ENCODE peak calls at places on chromosomes 6 and 20, in seven cellular contexts. One of them, this sample, is unnamed.

GRCh38 chr20:10002871-10003270 is 31.9 kb upstream of the ANKEF1 start:
- DNase-seq in ovary: no peak
- DNase-seq in H54: no peak
- DNase-seq in tibial nerve: no peak
- DNase-seq in heart left ventricle: no peak
- DNase-seq in stomach: no peak
- DNase-seq in transverse colon: no peak
- DNase-seq in this sample: no peak

GRCh38 chr20:61728786-61729365 is 336.8 kb downstream of the TAF4 start:
- DNase-seq in ovary: no peak
- DNase-seq in H54: no peak
- DNase-seq in tibial nerve: no peak
- DNase-seq in heart left ventricle: no peak
- DNase-seq in stomach: no peak
- DNase-seq in transverse colon: no peak
- DNase-seq in this sample: no peak

GRCh38 chr6:6191909-6192308 is 128.6 kb downstream of the F13A1 start:
- DNase-seq in ovary: no peak
- DNase-seq in H54: no peak
- DNase-seq in tibial nerve: no peak
- DNase-seq in heart left ventricle: no peak
- DNase-seq in stomach: no peak
- DNase-seq in transverse colon: no peak
- DNase-seq in this sample: no peak

GRCh38 chr6:170186006-170186908 is 104.6 kb downstream of the DLL1 start:
- DNase-seq in ovary: no peak
- DNase-seq in H54: no peak
- DNase-seq in tibial nerve: peak; percentile 1
- DNase-seq in heart left ventricle: no peak
- DNase-seq in stomach: no peak
- DNase-seq in transverse colon: no peak
- DNase-seq in this sample: no peak

GRCh38 chr6:142871910-142872331 is 73.1 kb downstream of the HIVEP2 start:
- DNase-seq in ovary: no peak
- DNase-seq in H54: peak; percentile 15
- DNase-seq in tibial nerve: peak; percentile 36
- DNase-seq in heart left ventricle: peak; percentile 47
- DNase-seq in stomach: no peak
- DNase-seq in transverse colon: peak; percentile 59
- DNase-seq in this sample: no peak

GRCh38 chr6:105488521-105489212 is 85.8 kb upstream of the PREP start:
- DNase-seq in ovary: no peak
- DNase-seq in H54: no peak
- DNase-seq in tibial nerve: no peak
- DNase-seq in heart left ventricle: peak; percentile 31
- DNase-seq in stomach: no peak
- DNase-seq in transverse colon: no peak
- DNase-seq in this sample: no peak

GRCh38 chr20:57330998-57331397 is 1.4 kb downstream of the SPO11 start:
- DNase-seq in ovary: no peak
- DNase-seq in H54: no peak
- DNase-seq in tibial nerve: no peak
- DNase-seq in heart left ventricle: no peak
- DNase-seq in stomach: no peak
- DNase-seq in transverse colon: no peak
- DNase-seq in this sample: no peak

GRCh38 chr6:34858681-34859080 is 29.2 kb downstream of the TAF11 start:
- DNase-seq in ovary: no peak
- DNase-seq in H54: no peak
- DNase-seq in tibial nerve: no peak
- DNase-seq in heart left ventricle: no peak
- DNase-seq in stomach: no peak
- DNase-seq in transverse colon: no peak
- DNase-seq in this sample: no peak

GRCh38 chr6:6973721-6974120 is 134.0 kb upstream of the RREB1 start:
- DNase-seq in ovary: no peak
- DNase-seq in H54: no peak
- DNase-seq in tibial nerve: no peak
- DNase-seq in heart left ventricle: no peak
- DNase-seq in stomach: no peak
- DNase-seq in transverse colon: no peak
- DNase-seq in this sample: no peak

GRCh38 chr6:35474978-35475570 is 6.9 kb downstream of the RPL10A start:
- DNase-seq in ovary: no peak
- DNase-seq in H54: no peak
- DNase-seq in tibial nerve: no peak
- DNase-seq in heart left ventricle: no peak
- DNase-seq in stomach: no peak
- DNase-seq in transverse colon: no peak
- DNase-seq in this sample: no peak

GRCh38 chr20:57259179-57260021 is 7.0 kb downstream of the BMP7 start:
- DNase-seq in ovary: no peak
- DNase-seq in H54: no peak
- DNase-seq in tibial nerve: no peak
- DNase-seq in heart left ventricle: no peak
- DNase-seq in stomach: no peak
- DNase-seq in transverse colon: no peak
- DNase-seq in this sample: no peak

GRCh38 chr6:31614674-31615578 is at the start of gene AIF1:
- DNase-seq in ovary: no peak
- DNase-seq in H54: no peak
- DNase-seq in tibial nerve: no peak
- DNase-seq in heart left ventricle: no peak
- DNase-seq in stomach: no peak
- DNase-seq in transverse colon: no peak
- DNase-seq in this sample: no peak

GRCh38 chr6:31614075-31614619 is 887 bp upstream of the AIF1 start:
- DNase-seq in ovary: no peak
- DNase-seq in H54: no peak
- DNase-seq in tibial nerve: no peak
- DNase-seq in heart left ventricle: no peak
- DNase-seq in stomach: no peak
- DNase-seq in transverse colon: no peak
- DNase-seq in this sample: no peak

GRCh38 chr6:31619805-31620585 is 520 bp upstream of the PRRC2A start:
- DNase-seq in ovary: peak; percentile 97
- DNase-seq in H54: peak; percentile 93
- DNase-seq in tibial nerve: peak; percentile 96
- DNase-seq in heart left ventricle: peak; percentile 97
- DNase-seq in stomach: peak; percentile 97
- DNase-seq in transverse colon: peak; percentile 98
- DNase-seq in this sample: peak; percentile 99

GRCh38 chr6:31617010-31617409 is 2.0 kb downstream of the AIF1 start:
- DNase-seq in ovary: no peak
- DNase-seq in H54: no peak
- DNase-seq in tibial nerve: no peak
- DNase-seq in heart left ventricle: no peak
- DNase-seq in stomach: no peak
- DNase-seq in transverse colon: no peak
- DNase-seq in this sample: no peak

GRCh38 chr6:31615748-31616147 is 714 bp downstream of the AIF1 start:
- DNase-seq in ovary: no peak
- DNase-seq in H54: no peak
- DNase-seq in tibial nerve: no peak
- DNase-seq in heart left ventricle: no peak
- DNase-seq in stomach: no peak
- DNase-seq in transverse colon: no peak
- DNase-seq in this sample: no peak
- TF ChIP-seq POLR2A in ovary: no peak
- TF ChIP-seq POLR2A in H54: no peak
- TF ChIP-seq POLR2A in tibial nerve: no peak
- TF ChIP-seq POLR2A in heart left ventricle: no peak
- TF ChIP-seq POLR2A in stomach: no peak
- TF ChIP-seq POLR2A in transverse colon: no peak
- TF ChIP-seq POLR2A in this sample: no peak

GRCh38 chr6:43695967-43696291 is 8.3 kb upstream of the MRPS18A start:
- DNase-seq in ovary: no peak
- DNase-seq in H54: no peak
- DNase-seq in tibial nerve: no peak
- DNase-seq in heart left ventricle: no peak
- DNase-seq in stomach: no peak
- DNase-seq in transverse colon: no peak
- DNase-seq in this sample: no peak

GRCh38 chr6:43702522-43703440 is 15.2 kb upstream of the MRPS18A start:
- DNase-seq in ovary: peak; percentile 83
- DNase-seq in H54: peak; percentile 99
- DNase-seq in tibial nerve: peak; percentile 84
- DNase-seq in heart left ventricle: peak; percentile 94
- DNase-seq in stomach: peak; percentile 93
- DNase-seq in transverse colon: peak; percentile 93
- DNase-seq in this sample: peak; percentile 92

GRCh38 chr6:43702147-43702521 is 14.5 kb upstream of the MRPS18A start:
- DNase-seq in ovary: no peak
- DNase-seq in H54: no peak
- DNase-seq in tibial nerve: no peak
- DNase-seq in heart left ventricle: no peak
- DNase-seq in stomach: no peak
- DNase-seq in transverse colon: no peak
- DNase-seq in this sample: no peak

GRCh38 chr6:43698584-43699349 is 11.2 kb upstream of the MRPS18A start:
- DNase-seq in ovary: no peak
- DNase-seq in H54: peak; percentile 47
- DNase-seq in tibial nerve: peak; percentile 54
- DNase-seq in heart left ventricle: peak; percentile 56
- DNase-seq in stomach: peak; percentile 85
- DNase-seq in transverse colon: no peak
- DNase-seq in this sample: no peak

GRCh38 chr6:43699564-43700186 is 12.1 kb upstream of the MRPS18A start:
- DNase-seq in ovary: no peak
- DNase-seq in H54: peak; percentile 60
- DNase-seq in tibial nerve: no peak
- DNase-seq in heart left ventricle: no peak
- DNase-seq in stomach: peak; percentile 74
- DNase-seq in transverse colon: peak; percentile 69
- DNase-seq in this sample: no peak
- TF ChIP-seq POLR2A in ovary: no peak
- TF ChIP-seq POLR2A in H54: no peak
- TF ChIP-seq POLR2A in tibial nerve: no peak
- TF ChIP-seq POLR2A in heart left ventricle: no peak
- TF ChIP-seq POLR2A in stomach: no peak
- TF ChIP-seq POLR2A in transverse colon: no peak
- TF ChIP-seq POLR2A in this sample: no peak

GRCh38 chr20:50810842-50811241 is 16.0 kb downstream of the BCAS4 start:
- DNase-seq in ovary: no peak
- DNase-seq in H54: no peak
- DNase-seq in tibial nerve: no peak
- DNase-seq in heart left ventricle: no peak
- DNase-seq in stomach: no peak
- DNase-seq in transverse colon: no peak
- DNase-seq in this sample: no peak
- TF ChIP-seq POLR2A in ovary: no peak
- TF ChIP-seq POLR2A in H54: no peak
- TF ChIP-seq POLR2A in tibial nerve: no peak
- TF ChIP-seq POLR2A in heart left ventricle: no peak
- TF ChIP-seq POLR2A in stomach: no peak
- TF ChIP-seq POLR2A in transverse colon: no peak
- TF ChIP-seq POLR2A in this sample: no peak

GRCh38 chr20:39631557-39631956 is 669.4 kb downstream of the DHX35 start:
- DNase-seq in ovary: no peak
- DNase-seq in H54: no peak
- DNase-seq in tibial nerve: no peak
- DNase-seq in heart left ventricle: no peak
- DNase-seq in stomach: no peak
- DNase-seq in transverse colon: no peak
- DNase-seq in this sample: no peak

GRCh38 chr20:39623584-39624234 is 661.6 kb downstream of the DHX35 start:
- DNase-seq in ovary: peak; percentile 19
- DNase-seq in H54: no peak
- DNase-seq in tibial nerve: peak; percentile 28
- DNase-seq in heart left ventricle: no peak
- DNase-seq in stomach: no peak
- DNase-seq in transverse colon: no peak
- DNase-seq in this sample: no peak

GRCh38 chr20:39630215-39630614 is 668.1 kb downstream of the DHX35 start:
- DNase-seq in ovary: no peak
- DNase-seq in H54: no peak
- DNase-seq in tibial nerve: no peak
- DNase-seq in heart left ventricle: no peak
- DNase-seq in stomach: no peak
- DNase-seq in transverse colon: no peak
- DNase-seq in this sample: no peak

GRCh38 chr20:39624316-39624715 is 662.2 kb downstream of the DHX35 start:
- DNase-seq in ovary: no peak
- DNase-seq in H54: no peak
- DNase-seq in tibial nerve: no peak
- DNase-seq in heart left ventricle: no peak
- DNase-seq in stomach: no peak
- DNase-seq in transverse colon: no peak
- DNase-seq in this sample: no peak

GRCh38 chr20:39627765-39628164 is 665.6 kb downstream of the DHX35 start:
- DNase-seq in ovary: no peak
- DNase-seq in H54: no peak
- DNase-seq in tibial nerve: no peak
- DNase-seq in heart left ventricle: no peak
- DNase-seq in stomach: no peak
- DNase-seq in transverse colon: no peak
- DNase-seq in this sample: no peak
- TF ChIP-seq POLR2A in ovary: no peak
- TF ChIP-seq POLR2A in H54: no peak
- TF ChIP-seq POLR2A in tibial nerve: no peak
- TF ChIP-seq POLR2A in heart left ventricle: no peak
- TF ChIP-seq POLR2A in stomach: no peak
- TF ChIP-seq POLR2A in transverse colon: no peak
- TF ChIP-seq POLR2A in this sample: no peak

This sample was measured in erythroblast.